ENCODE peak calls at places on chromosomes 3 and 15, in seven cellular contexts. I is fibroblast of the aortic adventitia; K is Ammon's horn; L is stimulated activated CD8-positive, alpha-beta memory T cell treated with anti-CD3 and anti-CD28 coated beads, Interleukin-12 subunit alpha, Interleukin-12 subunit beta, amount 100 ng/mL, for 4 hours; O is AG20443; D is upper lobe of right lung; Y is activated naive CD4-positive, alpha-beta T cell. S is an unnamed sample.

GRCh38 chr3:100289339-100289738 is 28.5 kb downstream of the TBC1D23 start:
- DNase-seq in O (no peak), I (peak; percentile 10), L (no peak), Y (no peak), D (no peak), K (peak; percentile 27), S (no peak)

GRCh38 chr3:59751606-59752005 is 701.8 kb upstream of the CFAP20DC start:
- DNase-seq in Y (no peak), O (no peak), L (no peak), I (no peak), K (no peak), D (no peak), S (no peak)

GRCh38 chr3:143601738-143602480 is 246.4 kb downstream of the SLC9A9 start:
- DNase-seq in O (peak; percentile 15), K (peak; percentile 71), D (no peak), I (peak; percentile 58), Y (no peak), L (no peak), S (no peak)

GRCh38 chr15:52790941-52791751 is 1.0 kb upstream of the ONECUT1 start:
- DNase-seq in I (no peak), D (no peak), Y (no peak), K (peak; percentile 24), L (no peak), O (no peak), S (no peak)

GRCh38 chr3:159169828-159170227 is 368.0 kb downstream of the MFSD1 start:
- DNase-seq in Y (no peak), I (peak; percentile 70), D (no peak), K (no peak), O (peak; percentile 60), L (no peak), S (no peak)

GRCh38 chr3:15332405-15333098 is at the start of gene SH3BP5:
- DNase-seq in D (peak; percentile 90), O (peak; percentile 94), I (peak; percentile 56), K (peak; percentile 79), Y (peak; percentile 17), L (peak; percentile 60), S (peak; percentile 39)

GRCh38 chr15:37084602-37085001 is 15.7 kb downstream of the MEIS2 start:
- DNase-seq in I (peak; percentile 59), K (no peak), L (no peak), D (no peak), Y (no peak), O (no peak), S (no peak)

GRCh38 chr3:187725653-187726370 is 19.5 kb downstream of the BCL6 start:
- DNase-seq in D (no peak), K (no peak), O (peak; percentile 51), L (no peak), Y (no peak), I (no peak), S (no peak)

GRCh38 chr15:34993413-34993812 is 5.3 kb upstream of the ZNF770 start:
- DNase-seq in D (no peak), Y (no peak), O (no peak), I (no peak), K (no peak), L (no peak), S (no peak)

GRCh38 chr3:169323580-169324453 is 339.7 kb downstream of the MECOM start:
- DNase-seq in I (peak; percentile 92), Y (no peak), O (no peak), K (peak; percentile 66), L (no peak), D (no peak), S (no peak)

GRCh38 chr3:47000198-47000815 is 20.8 kb downstream of the NBEAL2 start:
- DNase-seq in Y (no peak), K (no peak), D (no peak), L (no peak), I (no peak), O (peak; percentile 34), S (no peak)

GRCh38 chr3:157263027-157263426 is 103.1 kb upstream of the CCNL1 start:
- DNase-seq in O (no peak), I (no peak), K (no peak), D (no peak), L (no peak), Y (no peak), S (no peak)

GRCh38 chr3:177201707-177202397 is 4.6 kb upstream of the TBL1XR1 start:
- DNase-seq in L (peak; percentile 17), O (no peak), Y (no peak), I (no peak), K (no peak), D (no peak), S (no peak)